ENCODE peak calls at places on chromosome 5, in seven cellular contexts. A is A549; H is foreskin keratinocyte; O is GM12878; L is effector memory CD4-positive, alpha-beta T cell; S is lower lobe of right lung; C is CD8-positive, alpha-beta T cell. K is an unnamed sample. For H3K4me1, the result is how much of the 10 kb centered on the place peaks cover.

GRCh38 chr5:119250946-119251901 is 104.6 kb upstream of the TNFAIP8 start:
- DNase-seq in A (no peak), H (no peak), O (no peak), L (no peak), S (no peak), C (no peak), K (no peak)

GRCh38 chr5:7592910-7593309 is 197.0 kb downstream of the ADCY2 start:
- DNase-seq in A (peak), H (no peak), O (no peak), L (no peak), S (no peak), C (no peak), K (no peak)

GRCh38 chr5:71939452-71939932 is 167.8 kb upstream of the MAP1B start:
- DNase-seq in A (peak), H (no peak), O (no peak), L (no peak), S (no peak), C (no peak), K (no peak)

GRCh38 chr5:98428806-98429205 is 344.7 kb upstream of the RGMB start:
- DNase-seq in A (no peak), H (no peak), O (peak), L (no peak), S (peak), C (no peak), K (no peak)

GRCh38 chr5:80213467-80213866 is 42.4 kb downstream of the SERINC5 start:
- DNase-seq in A (no peak), H (no peak), O (no peak), L (no peak), S (no peak), C (no peak), K (no peak)

GRCh38 chr5:78961743-78962142 is 23.4 kb downstream of the ARSB start:
- DNase-seq in A (no peak), H (peak), O (no peak), L (no peak), S (no peak), C (no peak), K (no peak)

GRCh38 chr5:159878988-159879471 is 37.3 kb upstream of the ADRA1B start:
- DNase-seq in A (peak), H (peak), O (no peak), L (no peak), S (peak), C (no peak), K (peak)

GRCh38 chr5:180346358-180346757 is 6.8 kb downstream of the GFPT2 start:
- DNase-seq in A (no peak), H (no peak), O (no peak), L (no peak), S (no peak), C (no peak), K (no peak)

GRCh38 chr5:56612353-56612752 is 203.0 kb upstream of the MAP3K1 start:
- DNase-seq in A (no peak), H (no peak), O (no peak), L (no peak), S (no peak), C (no peak), K (no peak)

GRCh38 chr5:96683392-96683791 is 21.2 kb downstream of the CAST start:
- DNase-seq in A (no peak), H (no peak), O (no peak), L (no peak), S (no peak), C (no peak), K (no peak)

GRCh38 chr5:96529559-96529958 is 96.5 kb upstream of the PCSK1 start:
- DNase-seq in A (no peak), H (no peak), O (no peak), L (no peak), S (no peak), C (no peak), K (no peak)

GRCh38 chr5:61623401-61624069 is 291.5 kb downstream of the ZSWIM6 start:
- DNase-seq in A (peak), H (no peak), O (no peak), L (no peak), S (no peak), C (no peak), K (no peak)

GRCh38 chr5:35094966-35095365 is 47.2 kb upstream of the AGXT2 start:
- DNase-seq in A (no peak), H (no peak), O (no peak), L (no peak), S (no peak), C (no peak), K (no peak)

GRCh38 chr5:93620487-93621339 is 37.7 kb downstream of the NR2F1 start:
- DNase-seq in A (peak), H (peak), O (no peak), L (peak), S (peak), C (peak), K (peak)

GRCh38 chr5:73204302-73204701 is 31.3 kb downstream of the TMEM174 start:
- DNase-seq in A (no peak), H (no peak), O (no peak), L (no peak), S (no peak), C (no peak), K (no peak)

GRCh38 chr5:35089688-35090314 is 42.1 kb upstream of the AGXT2 start:
- DNase-seq in A (peak), H (peak), O (peak), L (no peak), S (no peak), C (peak), K (no peak)

GRCh38 chr5:60334281-60334713 is 365.7 kb downstream of the DEPDC1B start:
- DNase-seq in A (peak), H (peak), O (no peak), L (no peak), S (no peak), C (no peak), K (no peak)

GRCh38 chr5:78908173-78908901 is 76.8 kb downstream of the ARSB start:
- DNase-seq in A (no peak), H (no peak), O (no peak), L (no peak), S (peak), C (no peak), K (no peak)

GRCh38 chr5:169650701-169651331 is 13.7 kb downstream of the DOCK2 start:
- DNase-seq in A (peak), H (peak), O (peak), L (no peak), S (no peak), C (no peak), K (no peak)

GRCh38 chr5:177458912-177459350 is 12.3 kb downstream of the PRR7 start:
- DNase-seq in A (peak), H (no peak), O (no peak), L (no peak), S (no peak), C (no peak), K (no peak)

GRCh38 chr5:79707535-79707934 is 17.9 kb downstream of the CMYA5 start:
- DNase-seq in A (no peak), H (no peak), O (no peak), L (no peak), S (no peak), C (no peak), K (no peak)

GRCh38 chr5:175750476-175751080 is 92.7 kb downstream of the HRH2 start:
- DNase-seq in A (no peak), H (no peak), O (no peak), L (no peak), S (no peak), C (no peak), K (no peak)

GRCh38 chr5:54021413-54022155 is 288.8 kb downstream of the ARL15 start:
- DNase-seq in A (no peak), H (peak), O (no peak), L (no peak), S (no peak), C (no peak), K (no peak)

GRCh38 chr5:39209924-39210323 is 9.4 kb downstream of the FYB1 start:
- DNase-seq in A (no peak), H (no peak), O (no peak), L (peak), S (no peak), C (peak), K (no peak)

GRCh38 chr5:74934949-74935751 is 69.0 kb upstream of the FAM169A start:
- DNase-seq in A (no peak), H (no peak), O (no peak), L (no peak), S (no peak), C (peak), K (no peak)

GRCh38 chr5:79077680-79078365 is 8.3 kb downstream of the BHMT2 start:
- DNase-seq in A (no peak), H (peak), O (no peak), L (no peak), S (no peak), C (no peak), K (no peak)

GRCh38 chr5:158976035-158976434 is 123.7 kb downstream of the EBF1 start:
- DNase-seq in A (peak), H (peak), O (no peak), L (no peak), S (no peak), C (no peak), K (no peak)

GRCh38 chr5:50476549-50476948 is 35.5 kb upstream of the EMB start:
- DNase-seq in A (no peak), H (no peak), O (no peak), L (no peak), S (no peak), C (no peak), K (no peak)

GRCh38 chr5:128905225-128906110 is 59.8 kb upstream of the SLC27A6 start:
- DNase-seq in A (peak), H (peak), O (no peak), L (no peak), S (no peak), C (no peak), K (no peak)

GRCh38 chr5:13533833-13534232 is 410.7 kb downstream of the DNAH5 start:
- DNase-seq in A (no peak), H (no peak), O (no peak), L (no peak), S (no peak), C (no peak), K (no peak)

GRCh38 chr5:1262381-1262780 is 32.5 kb downstream of the TERT start:
- DNase-seq in A (no peak), H (peak), O (no peak), L (no peak), S (no peak), C (no peak), K (no peak)

GRCh38 chr5:169029087-169029486 is 271.9 kb downstream of the SLIT3 start:
- DNase-seq in A (no peak), H (no peak), O (no peak), L (no peak), S (no peak), C (no peak), K (no peak)

GRCh38 chr5:124621279-124621678 is 125.2 kb downstream of the ZNF608 start:
- DNase-seq in A (no peak), H (no peak), O (no peak), L (no peak), S (no peak), C (no peak), K (no peak)

GRCh38 chr5:168941901-168942300 is 359.0 kb downstream of the SLIT3 start:
- DNase-seq in A (peak), H (no peak), O (no peak), L (no peak), S (no peak), C (no peak), K (no peak)

GRCh38 chr5:15785636-15786035 is 285.7 kb downstream of the FBXL7 start:
- DNase-seq in A (no peak), H (no peak), O (no peak), L (no peak), S (no peak), C (no peak), K (no peak)

GRCh38 chr5:56369333-56369947 is 136.3 kb upstream of the ANKRD55 start:
- DNase-seq in A (no peak), H (no peak), O (no peak), L (no peak), S (no peak), C (no peak), K (no peak)

GRCh38 chr5:80711938-80712337 is 57.2 kb upstream of the DHFR start:
- DNase-seq in A (peak), H (no peak), O (no peak), L (no peak), S (no peak), C (no peak), K (no peak)

GRCh38 chr5:157182143-157182757 is 1.6 kb downstream of the ITK start:
- DNase-seq in A (no peak), H (no peak), O (no peak), L (no peak), S (no peak), C (no peak), K (no peak)

GRCh38 chr5:173623296-173623771 is 6.9 kb upstream of the BOD1 start:
- DNase-seq in A (no peak), H (peak), O (no peak), L (no peak), S (no peak), C (no peak), K (no peak)
- H3K4me1 ChIP-seq in A (under half), H (under half), O (under half), L (under half), S (under half), C (under half), K (under half)

GRCh38 chr5:140595538-140595937 is 30.9 kb downstream of the SLC35A4 start:
- DNase-seq in A (no peak), H (no peak), O (no peak), L (no peak), S (no peak), C (no peak), K (no peak)
- H3K4me1 ChIP-seq in A (under half), H (under half), O (under half), L (under half), S (under half), C (under half), K (under half)

GRCh38 chr5:14775857-14776256 is 95.7 kb downstream of the ANKH start:
- DNase-seq in A (peak), H (no peak), O (no peak), L (no peak), S (no peak), C (no peak), K (no peak)

GRCh38 chr5:14777932-14778788 is 93.4 kb downstream of the ANKH start:
- DNase-seq in A (no peak), H (no peak), O (no peak), L (no peak), S (no peak), C (no peak), K (no peak)

GRCh38 chr5:14778789-14779070 is 92.8 kb downstream of the ANKH start:
- DNase-seq in A (no peak), H (peak), O (no peak), L (no peak), S (no peak), C (no peak), K (no peak)

GRCh38 chr5:14776640-14777039 is 94.9 kb downstream of the ANKH start:
- DNase-seq in A (no peak), H (no peak), O (no peak), L (no peak), S (no peak), C (no peak), K (no peak)

DNA sequence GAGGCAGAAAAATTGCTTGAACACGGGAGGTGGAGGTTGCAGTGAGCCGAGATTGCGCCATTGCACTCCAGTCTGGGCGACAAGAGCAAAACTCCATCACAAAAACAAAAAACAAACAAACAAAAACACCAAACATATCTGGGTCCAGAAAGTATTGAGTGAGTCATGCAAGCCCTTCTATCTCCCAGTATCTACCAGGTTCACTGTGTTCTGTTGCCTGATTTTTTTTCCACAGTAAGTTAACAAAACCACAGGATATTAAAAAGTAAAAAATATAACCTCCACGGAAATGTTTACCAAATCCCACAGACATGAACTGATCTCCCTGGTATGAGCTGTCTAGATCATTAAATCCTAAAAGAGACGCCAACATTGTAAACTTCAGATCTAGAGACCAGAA is 94.4 kb downstream of the ANKH start:
- DNase-seq in A (no peak), H (no peak), O (no peak), L (no peak), S (no peak), C (no peak), K (no peak)
- H3K4me1 ChIP-seq in A (under half), H (under half), O (under half), L (under half), S (under half), C (under half), K (under half)

GRCh38 chr5:132486318-132487094 is 4.1 kb downstream of the IRF1 start:
- DNase-seq in A (no peak), H (no peak), O (no peak), L (no peak), S (no peak), C (no peak), K (peak)
- H3K4me1 ChIP-seq in A (under half), H (under half), O (under half), L (under half), S (half or more), C (half or more), K (half or more)

K was measured in upper lobe of right lung.